ENCODE peak calls at places on chromosomes 13 and 19, in ten cellular contexts. Y is progenitor cell of endocrine pancreas, L is lower leg skin, S is A549, Q is dorsolateral prefrontal cortex, F is choroid plexus epithelial cell, K is fibroblast of mammary gland, J is tibial artery, H is psoas muscle, A is heart right ventricle. M is an unnamed sample.

GRCh38 chr13:90933097-90933826 is 414.2 kb upstream of the MIR17HG start:
- DNase-seq in Y (no peak), L (no peak), S (no peak), Q (no peak), F (peak; percentile 2), K (no peak), J (no peak), H (no peak), A (no peak), M (no peak)

GRCh38 chr13:72839831-72840426 is 58.0 kb downstream of the PIBF1 start:
- DNase-seq in Y (peak; percentile 17), L (no peak), S (peak; percentile 60), Q (peak; percentile 37), F (peak; percentile 69), K (peak; percentile 50), J (no peak), H (no peak), A (no peak), M (no peak)

GRCh38 chr13:103134271-103134670 is 68.1 kb upstream of the SLC10A2 start:
- DNase-seq in Y (no peak), L (no peak), S (no peak), Q (no peak), F (no peak), K (no peak), J (no peak), H (no peak), A (no peak), M (no peak)

GRCh38 chr13:32415019-32415418 is 12.9 kb downstream of the N4BP2L1 start:
- DNase-seq in Y (no peak), L (no peak), S (peak; percentile 29), Q (no peak), F (peak; percentile 47), K (peak; percentile 28), J (no peak), H (no peak), A (no peak), M (no peak)

GRCh38 chr19:39941615-39942507 is 7.4 kb upstream of the FCGBP start:
- DNase-seq in Y (no peak), L (no peak), S (no peak), Q (no peak), F (peak; percentile 87), K (peak; percentile 15), J (peak; percentile 33), H (no peak), A (no peak), M (no peak)

GRCh38 chr19:55117063-55117635 is 288 bp downstream of the PPP1R12C start:
- DNase-seq in Y (no peak), L (peak; percentile 89), S (no peak), Q (no peak), F (no peak), K (no peak), J (no peak), H (peak; percentile 52), A (peak; percentile 54), M (no peak)

GRCh38 chr19:7869910-7870511 is 4.2 kb downstream of the PRR36 start:
- DNase-seq in Y (no peak), L (no peak), S (peak; percentile 94), Q (no peak), F (peak; percentile 28), K (peak; percentile 21), J (no peak), H (peak; percentile 55), A (no peak), M (no peak)

GRCh38 chr19:35565016-35565856 is 1.8 kb upstream of the ATP4A start:
- DNase-seq in Y (no peak), L (no peak), S (peak; percentile 13), Q (no peak), F (no peak), K (no peak), J (no peak), H (no peak), A (no peak), M (no peak)

GRCh38 chr19:30854661-30855060 is 482.5 kb downstream of the ZNF536 start:
- DNase-seq in Y (no peak), L (peak; percentile 64), S (no peak), Q (no peak), F (no peak), K (no peak), J (no peak), H (no peak), A (no peak), M (no peak)

GRCh38 chr13:91141619-91142061 is 205.8 kb upstream of the MIR17HG start:
- DNase-seq in Y (no peak), L (no peak), S (no peak), Q (no peak), F (no peak), K (peak; percentile 4), J (peak; percentile 32), H (no peak), A (no peak), M (no peak)

GRCh38 chr13:40153516-40153915 is 498.1 kb downstream of the COG6 start:
- DNase-seq in Y (no peak), L (no peak), S (no peak), Q (no peak), F (peak; percentile 49), K (no peak), J (peak; percentile 29), H (no peak), A (peak; percentile 33), M (no peak)

GRCh38 chr19:17219286-17219685 is 4.1 kb downstream of the USE1 start:
- DNase-seq in Y (no peak), L (no peak), S (no peak), Q (no peak), F (no peak), K (no peak), J (no peak), H (no peak), A (no peak), M (no peak)

GRCh38 chr19:2084993-2085720 is 11.0 kb downstream of the MOB3A start:
- DNase-seq in Y (no peak), L (peak; percentile 93), S (no peak), Q (peak; percentile 39), F (peak; percentile 38), K (peak; percentile 50), J (peak; percentile 65), H (peak; percentile 65), A (peak; percentile 59), M (no peak)

GRCh38 chr13:91133941-91134772 is 213.3 kb upstream of the MIR17HG start:
- DNase-seq in Y (peak; percentile 17), L (no peak), S (peak; percentile 57), Q (peak; percentile 50), F (peak; percentile 74), K (peak; percentile 71), J (peak; percentile 29), H (no peak), A (no peak), M (peak; percentile 20)

DNA sequence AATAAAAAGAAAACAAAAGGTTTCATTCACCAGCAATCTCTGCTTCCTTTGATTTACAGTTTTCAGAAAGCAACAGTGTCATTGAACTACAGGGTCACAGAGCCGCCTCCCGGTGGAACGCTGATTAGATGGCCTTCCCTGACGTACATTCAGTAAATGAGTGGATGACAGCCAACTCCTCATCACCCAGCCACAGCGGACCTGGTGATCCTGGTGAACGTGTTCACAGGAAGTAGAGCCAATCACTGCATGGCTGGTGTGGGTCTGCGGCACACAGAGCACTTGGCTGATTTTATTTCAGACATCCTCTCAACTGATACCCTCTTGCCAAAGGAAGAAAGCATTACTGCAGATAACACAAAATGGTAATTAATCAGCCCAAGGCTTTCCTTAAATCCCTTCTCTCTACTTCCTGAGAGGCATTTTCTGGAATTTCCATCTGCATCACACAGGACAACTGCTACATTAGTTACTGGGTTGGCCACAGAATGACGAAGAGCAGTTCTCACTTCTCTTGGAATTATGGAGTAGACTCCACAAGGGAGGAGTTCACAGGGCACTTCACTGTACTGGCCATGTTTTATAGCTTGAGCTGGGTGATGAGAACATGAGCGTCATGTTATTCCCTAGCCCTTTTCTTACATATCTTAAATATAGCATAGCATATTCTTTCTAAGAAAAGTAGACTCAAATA is 84.0 kb upstream of the SLC7A1 start:
- DNase-seq in Y (no peak), L (no peak), S (no peak), Q (no peak), F (no peak), K (no peak), J (no peak), H (peak; percentile 15), A (peak; percentile 44), M (no peak)
- TF ChIP-seq CTCF in Y (no peak), L (no peak), S (no peak), Q (no peak), F (no peak), K (no peak), J (no peak), H (no peak), A (peak; percentile 36), M (no peak)

GRCh38 chr19:11505032-11505503 is 571 bp downstream of the ZNF653 start:
- DNase-seq in Y (peak; percentile 96), L (peak; percentile 99), S (peak; percentile 92), Q (peak; percentile 97), F (peak; percentile 96), K (peak; percentile 90), J (peak; percentile 96), H (peak; percentile 98), A (peak; percentile 98), M (peak; percentile 97)
- TF ChIP-seq CTCF in Y (no peak), L (no peak), S (no peak), Q (no peak), F (no peak), K (no peak), J (no peak), H (no peak), A (no peak), M (no peak)

DNA sequence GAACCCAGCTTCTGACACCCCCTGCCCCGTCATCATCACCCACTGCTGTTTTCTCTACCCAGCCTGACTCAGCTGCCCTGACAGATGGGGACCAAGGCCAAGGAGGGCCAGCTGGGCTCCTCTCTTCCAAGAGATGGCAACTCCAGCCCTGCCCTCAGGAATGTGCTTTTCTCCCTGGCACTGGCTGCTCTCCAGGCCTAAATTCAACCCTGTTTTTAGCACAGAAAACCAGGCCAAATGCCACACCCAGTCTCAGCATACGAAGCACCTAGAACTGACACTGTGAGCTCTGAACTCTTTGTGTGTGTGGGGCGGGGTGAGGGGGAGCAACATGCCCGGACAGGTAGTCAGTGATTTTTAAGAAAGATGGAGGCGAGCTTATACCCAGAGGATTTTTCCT is 23.4 kb upstream of the IGFL1 start:
- DNase-seq in Y (no peak), L (no peak), S (peak; percentile 51), Q (no peak), F (no peak), K (no peak), J (no peak), H (peak; percentile 31), A (no peak), M (no peak)
- TF ChIP-seq CTCF in Y (no peak), L (no peak), S (no peak), Q (no peak), F (no peak), K (no peak), J (no peak), H (no peak), A (no peak), M (no peak)

DNA sequence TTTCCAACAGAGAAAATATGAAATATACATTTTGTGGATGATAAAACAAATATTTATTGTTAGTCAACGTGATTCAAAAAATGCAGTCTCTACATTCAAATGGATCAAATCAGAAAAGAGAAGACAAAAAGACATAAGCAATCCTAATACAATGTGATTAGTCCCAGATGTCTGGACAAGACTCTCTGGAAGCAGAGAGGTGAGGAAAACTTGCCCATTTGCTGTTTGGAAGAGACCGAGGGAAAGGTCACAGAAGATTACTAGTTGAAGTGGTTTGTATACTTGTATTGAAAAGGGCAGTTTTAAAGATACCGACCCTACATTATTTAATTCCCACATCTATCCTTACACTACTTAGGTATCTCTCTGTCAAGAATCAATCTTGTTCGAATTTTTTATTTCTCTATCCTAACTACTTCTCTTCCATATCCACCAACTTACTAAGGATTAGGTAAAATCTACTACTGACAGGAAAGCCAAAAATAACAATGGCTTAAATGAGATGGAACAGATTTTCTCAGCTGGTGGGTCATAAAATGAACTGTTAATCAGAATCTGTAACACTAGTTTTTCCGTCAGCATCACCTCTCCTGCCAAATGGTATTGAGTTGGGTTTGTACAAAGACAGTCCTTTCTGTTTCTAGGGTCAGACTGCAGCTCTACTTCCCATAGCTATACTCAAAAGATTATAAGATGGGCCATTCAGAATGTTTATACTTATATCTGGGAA is 497.1 kb downstream of the DCT start:
- DNase-seq in Y (no peak), L (no peak), S (no peak), Q (no peak), F (no peak), K (peak; percentile 43), J (no peak), H (no peak), A (no peak), M (no peak)
- TF ChIP-seq CTCF in Y (no peak), L (no peak), S (no peak), Q (no peak), F (no peak), K (no peak), J (no peak), H (no peak), A (no peak), M (no peak)